ENCODE peak calls at places on chromosomes 6 and 20, in seven cellular contexts. R is IMR-90, G is neuronal stem cell, V is mesendoderm, F is H1, W is trophoblast cell, H is H9. L is an unnamed sample.

GRCh38 chr6:154169193-154169847 is 130.3 kb downstream of the OPRM1 start:
- DNase-seq in R (no peak), G (no peak), V (no peak), F (no peak), W (no peak), H (no peak), L (peak; percentile 18)

GRCh38 chr6:35044771-35045275 is 96.3 kb downstream of the TCP11 start:
- DNase-seq in R (no peak), G (no peak), V (no peak), F (no peak), W (no peak), H (no peak), L (peak; percentile 34)

GRCh38 chr20:1803216-1804128 is 91.7 kb upstream of the SIRPA start:
- DNase-seq in R (peak; percentile 60), G (peak; percentile 76), V (peak; percentile 82), F (peak; percentile 73), W (peak; percentile 33), H (peak; percentile 81), L (peak; percentile 68)

GRCh38 chr20:63740501-63741353 is 1.2 kb downstream of the SLC2A4RG start:
- DNase-seq in R (peak; percentile 86), G (peak; percentile 75), V (peak; percentile 88), F (no peak), W (peak; percentile 71), H (peak; percentile 83), L (peak; percentile 93)

GRCh38 chr6:152207915-152208714 is 400.6 kb downstream of the ESR1 start:
- DNase-seq in R (no peak), G (no peak), V (no peak), F (no peak), W (no peak), H (no peak), L (no peak)

GRCh38 chr20:2507464-2507863 is 1.3 kb downstream of the ZNF343 start:
- DNase-seq in R (peak; percentile 28), G (no peak), V (no peak), F (no peak), W (no peak), H (no peak), L (no peak)

GRCh38 chr20:63536241-63536977 is 767 bp downstream of the PTK6 start:
- DNase-seq in R (peak; percentile 29), G (peak; percentile 31), V (no peak), F (no peak), W (no peak), H (no peak), L (peak; percentile 50)

GRCh38 chr6:129662980-129663431 is 47.0 kb downstream of the ARHGAP18 start:
- DNase-seq in R (no peak), G (no peak), V (no peak), F (no peak), W (no peak), H (no peak), L (no peak)

GRCh38 chr20:62979876-62980373 is 26.8 kb downstream of the BHLHE23 start:
- DNase-seq in R (no peak), G (peak; percentile 32), V (no peak), F (no peak), W (no peak), H (no peak), L (no peak)

GRCh38 chr6:55281215-55281614 is 46.1 kb upstream of the GFRAL start:
- DNase-seq in R (no peak), G (no peak), V (peak; percentile 24), F (no peak), W (no peak), H (no peak), L (no peak)

GRCh38 chr6:129766959-129767728 is 57.2 kb upstream of the ARHGAP18 start:
- DNase-seq in R (peak; percentile 77), G (peak; percentile 65), V (peak; percentile 78), F (no peak), W (peak; percentile 25), H (peak; percentile 77), L (peak; percentile 80)

GRCh38 chr6:26532699-26533523 is 5.3 kb upstream of the HMGN4 start:
- DNase-seq in R (peak; percentile 89), G (peak; percentile 93), V (peak; percentile 92), F (no peak), W (peak; percentile 94), H (peak; percentile 90), L (peak; percentile 94)

GRCh38 chr6:18308070-18308735 is 43.9 kb upstream of the DEK start:
- DNase-seq in R (peak; percentile 89), G (no peak), V (no peak), F (no peak), W (peak; percentile 51), H (no peak), L (peak; percentile 28)

GRCh38 chr6:28371706-28372451 is 22.1 kb downstream of the ZKSCAN3 start:
- DNase-seq in R (no peak), G (no peak), V (no peak), F (no peak), W (peak; percentile 68), H (no peak), L (no peak)

GRCh38 chr20:32534661-32535240 is 50.4 kb downstream of the NOL4L start:
- DNase-seq in R (no peak), G (no peak), V (peak; percentile 48), F (no peak), W (no peak), H (peak; percentile 50), L (no peak)

GRCh38 chr20:24943731-24944130 is 5.3 kb upstream of the CST7 start:
- DNase-seq in R (no peak), G (no peak), V (no peak), F (no peak), W (no peak), H (no peak), L (no peak)

GRCh38 chr6:101770116-101770515 is 376.6 kb downstream of the GRIK2 start:
- DNase-seq in R (no peak), G (no peak), V (no peak), F (no peak), W (no peak), H (no peak), L (no peak)

GRCh38 chr6:144343736-144344428 is 58.7 kb downstream of the UTRN start:
- DNase-seq in R (no peak), G (no peak), V (no peak), F (no peak), W (no peak), H (no peak), L (no peak)

GRCh38 chr6:158543606-158544185 is 16.2 kb upstream of the TMEM181 start:
- DNase-seq in R (no peak), G (no peak), V (no peak), F (no peak), W (no peak), H (peak; percentile 15), L (no peak)

GRCh38 chr6:131765853-131766135 is 42.0 kb upstream of the ENPP1 start:
- DNase-seq in R (no peak), G (no peak), V (no peak), F (no peak), W (no peak), H (no peak), L (no peak)

GRCh38 chr20:5150226-5151076 is 23.6 kb downstream of the CDS2 start:
- DNase-seq in R (peak; percentile 58), G (no peak), V (peak; percentile 14), F (no peak), W (no peak), H (no peak), L (no peak)

GRCh38 chr6:168554472-168554871 is 113.5 kb downstream of the SMOC2 start:
- DNase-seq in R (no peak), G (no peak), V (no peak), F (no peak), W (no peak), H (no peak), L (no peak)
- H3K4ac ChIP-seq in R (no peak overlapping the region), G (no peak overlapping the region), V (no peak overlapping the region), F (no peak overlapping the region), W (no peak overlapping the region), H (no peak overlapping the region), L (no peak overlapping the region)

DNA sequence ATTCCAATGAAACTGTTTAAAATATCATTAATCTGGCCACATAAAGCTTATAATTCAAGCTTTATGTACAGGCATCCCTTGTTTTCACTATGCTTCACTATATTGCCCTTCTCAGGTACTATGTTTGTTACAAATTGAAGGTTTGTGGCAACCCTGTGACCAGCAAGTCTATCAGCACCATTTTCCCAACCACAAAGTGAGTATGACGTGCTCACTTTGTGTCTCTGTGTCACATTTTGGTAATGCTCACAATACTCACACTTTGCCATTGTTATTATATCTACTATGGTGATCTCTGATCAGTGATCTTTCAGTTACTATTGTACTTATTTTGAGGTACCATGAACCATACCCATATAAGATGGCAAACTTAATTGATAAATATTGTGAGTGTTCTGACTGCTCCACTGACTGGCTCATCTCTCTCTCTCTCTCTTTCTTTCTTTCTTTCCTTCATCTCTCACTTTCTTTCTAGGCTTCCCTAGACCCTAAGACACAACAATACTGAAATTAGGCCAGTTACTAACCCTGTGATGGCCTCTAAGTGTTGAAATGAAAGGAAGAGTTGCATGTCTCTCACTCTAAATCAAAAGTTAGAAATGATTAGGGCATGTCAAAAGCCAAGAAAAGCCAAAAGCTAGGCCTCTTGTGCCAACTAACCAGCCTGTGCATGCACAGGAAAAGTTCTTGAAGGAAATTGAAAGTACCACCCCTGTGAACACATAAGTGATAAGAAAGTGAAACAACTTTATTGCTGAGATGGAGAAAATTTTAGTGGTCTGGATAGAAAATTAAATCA is 227.9 kb downstream of the BCAS1 start:
- DNase-seq in R (no peak), G (no peak), V (no peak), F (no peak), W (no peak), H (no peak), L (no peak)
- H2AK5ac ChIP-seq in R (no peak overlapping the region), G (no peak overlapping the region), V (no peak overlapping the region), F (no peak overlapping the region), W (no peak overlapping the region), H (no peak overlapping the region), L (no peak overlapping the region)

GRCh38 chr6:109197061-109197460 is 101.8 kb downstream of the CEP57L1 start:
- DNase-seq in R (no peak), G (no peak), V (no peak), F (no peak), W (no peak), H (no peak), L (no peak)

GRCh38 chr6:109192865-109193264 is 97.6 kb downstream of the CEP57L1 start:
- DNase-seq in R (no peak), G (no peak), V (no peak), F (no peak), W (no peak), H (no peak), L (no peak)

DNA sequence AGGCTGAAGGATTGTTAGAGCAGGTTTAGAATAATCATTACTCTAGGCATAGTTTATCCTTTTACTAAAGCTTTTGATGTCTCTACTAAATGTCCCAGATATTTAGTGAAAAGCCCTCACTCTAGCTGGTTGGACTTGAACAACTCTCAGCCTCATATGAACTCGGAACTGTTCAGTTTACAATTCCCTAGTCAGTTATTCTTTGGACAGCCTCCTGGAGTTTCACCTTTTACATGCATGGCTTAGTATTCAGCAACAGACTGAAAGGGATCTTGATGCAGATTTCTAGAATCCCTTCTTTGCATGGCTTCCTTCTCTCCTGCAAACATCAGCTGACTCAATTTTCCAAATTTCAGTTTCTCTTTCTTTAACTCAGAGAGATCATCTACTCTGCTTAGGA is 99.5 kb downstream of the CEP57L1 start:
- DNase-seq in R (no peak), G (no peak), V (no peak), F (no peak), W (no peak), H (no peak), L (no peak)
- H3K4me2 ChIP-seq in R (no peak overlapping the region), G (no peak overlapping the region), V (no peak overlapping the region), F (no peak overlapping the region), W (no peak overlapping the region), H (no peak overlapping the region), L (no peak overlapping the region)

DNA sequence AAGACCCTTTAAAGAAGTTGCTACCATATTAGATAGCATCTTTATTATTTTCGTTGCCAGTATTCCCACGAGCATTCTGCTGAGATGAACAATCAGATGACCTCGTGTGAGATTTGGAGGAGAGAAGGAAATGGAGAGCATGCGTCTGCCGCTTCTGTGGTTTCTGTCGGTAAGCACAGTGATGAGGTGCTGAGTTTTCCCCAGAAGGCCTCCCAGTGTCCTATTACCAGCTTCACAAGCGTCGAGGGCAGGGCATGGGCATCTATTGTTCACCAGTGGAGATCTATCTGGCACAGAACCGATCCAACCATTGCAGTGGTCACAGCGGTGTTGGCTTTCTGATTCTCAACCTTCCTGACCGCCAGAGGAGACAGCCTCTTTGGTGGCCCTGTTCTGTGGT is 29.4 kb downstream of the TRAF3IP2 start:
- DNase-seq in R (peak; percentile 67), G (no peak), V (no peak), F (no peak), W (no peak), H (no peak), L (no peak)
- H3K4ac ChIP-seq in R (peak overlapping the region; percentile 68), G (no peak overlapping the region), V (no peak overlapping the region), F (no peak overlapping the region), W (no peak overlapping the region), H (no peak overlapping the region), L (peak overlapping the region; percentile 80)

L was measured in mesenchymal stem cell.